ENCODE peak calls at places on chromosome 14, in ten cellular contexts. E is NCI-H1105; Z is NCI-H1092; J is Jurkat, Clone E6-1; G is NCI-H2029; I is PC-3; Q is central memory CD4-positive, alpha-beta T cell; A is DMS153; V is EL; R is ovary. Y is an unnamed sample.

GRCh38 chr14:103149351-103149750 is 26.1 kb downstream of the TNFAIP2 start:
- DNase-seq in G (no peak), A (no peak), V (no peak), J (no peak), R (no peak), E (no peak), Q (no peak), I (no peak), Z (no peak), Y (no peak)

GRCh38 chr14:95440951-95441350 is 75.5 kb downstream of the SYNE3 start:
- DNase-seq in G (no peak), Z (no peak), R (no peak), V (peak; percentile 48), Q (no peak), I (no peak), A (no peak), E (no peak), J (no peak), Y (no peak)

GRCh38 chr14:72782182-72782508 is 111.8 kb downstream of the DPF3 start:
- DNase-seq in Z (no peak), A (no peak), Q (no peak), E (no peak), J (no peak), G (no peak), I (no peak), R (no peak), V (no peak), Y (no peak)

GRCh38 chr14:51978566-51979398 is 10.6 kb upstream of the RTRAF start:
- DNase-seq in R (peak; percentile 82), V (peak; percentile 73), I (peak; percentile 93), Q (peak; percentile 66), G (peak; percentile 51), E (peak; percentile 73), A (peak; percentile 46), J (peak; percentile 66), Z (peak; percentile 86), Y (peak; percentile 51)

GRCh38 chr14:65846469-65846868 is 433.9 kb downstream of the FUT8 start:
- DNase-seq in E (no peak), I (no peak), V (no peak), Q (peak; percentile 66), Z (no peak), G (no peak), R (no peak), J (peak; percentile 81), A (peak; percentile 39), Y (no peak)

GRCh38 chr14:55053500-55053899 is 2.1 kb downstream of the MAPK1IP1L start:
- DNase-seq in I (no peak), E (no peak), J (no peak), A (no peak), R (no peak), Q (no peak), Z (no peak), G (no peak), V (no peak), Y (no peak)

GRCh38 chr14:97219356-97220017 is 422.3 kb downstream of the VRK1 start:
- DNase-seq in R (no peak), A (no peak), I (no peak), J (no peak), Q (no peak), V (no peak), E (no peak), Z (no peak), G (no peak), Y (no peak)

GRCh38 chr14:54808326-54809161 is 94.1 kb downstream of the GCH1 start:
- DNase-seq in I (no peak), Z (no peak), A (no peak), E (no peak), Q (no peak), V (no peak), J (no peak), G (no peak), R (no peak), Y (no peak)

GRCh38 chr14:93939304-93940229 is 12.4 kb downstream of the FAM181A start:
- DNase-seq in E (no peak), G (peak; percentile 19), Q (peak; percentile 82), I (peak; percentile 67), J (no peak), V (peak; percentile 68), A (no peak), Z (peak; percentile 65), R (peak; percentile 47), Y (no peak)

GRCh38 chr14:52268191-52269061 is 928 bp downstream of the PTGDR start:
- DNase-seq in G (no peak), V (peak; percentile 24), Q (peak; percentile 15), R (no peak), A (no peak), J (no peak), I (no peak), E (no peak), Z (no peak), Y (no peak)

GRCh38 chr14:76484355-76484754 is 108.4 kb downstream of the ESRRB start:
- DNase-seq in G (no peak), A (no peak), Q (no peak), R (no peak), E (no peak), Z (no peak), V (no peak), J (no peak), I (no peak), Y (no peak)

GRCh38 chr14:88248606-88249005 is 74.5 kb downstream of the KCNK10 start:
- DNase-seq in A (no peak), I (peak; percentile 58), G (no peak), J (no peak), V (no peak), Z (no peak), E (no peak), R (no peak), Q (no peak), Y (no peak)

GRCh38 chr14:61103541-61104339 is 122.7 kb downstream of the SLC38A6 start:
- DNase-seq in Z (no peak), I (peak; percentile 99), J (no peak), G (no peak), E (no peak), A (no peak), R (peak; percentile 58), Q (no peak), V (peak; percentile 98), Y (no peak)

GRCh38 chr14:81273521-81273920 is 52.8 kb upstream of the GTF2A1 start:
- DNase-seq in V (no peak), J (no peak), E (no peak), G (no peak), R (no peak), Z (no peak), A (no peak), I (no peak), Q (no peak), Y (no peak)

GRCh38 chr14:39425947-39426346 is 6.3 kb downstream of the FBXO33 start:
- DNase-seq in E (no peak), I (no peak), A (no peak), Q (no peak), J (no peak), V (no peak), G (no peak), Z (no peak), R (no peak), Y (no peak)

GRCh38 chr14:68449565-68450295 is 343.1 kb downstream of the ZFP36L1 start:
- DNase-seq in Z (no peak), J (no peak), E (no peak), V (no peak), Q (no peak), G (no peak), A (no peak), R (no peak), I (no peak), Y (no peak)

GRCh38 chr14:32201196-32201815 is 539 bp upstream of the RNU6-7 start:
- DNase-seq in A (peak; percentile 78), V (peak; percentile 66), R (peak; percentile 88), E (peak; percentile 86), Z (peak; percentile 74), I (peak; percentile 95), Q (peak; percentile 62), J (peak; percentile 37), G (peak; percentile 100), Y (peak; percentile 67)

GRCh38 chr14:22955702-22956575 is 951 bp downstream of the HAUS4 start:
- DNase-seq in V (peak; percentile 29), A (no peak), E (no peak), Q (no peak), G (no peak), I (peak; percentile 70), J (no peak), R (no peak), Z (no peak), Y (no peak)

GRCh38 chr14:77143071-77143470 is 1.5 kb upstream of the ZDHHC22 start:
- DNase-seq in I (no peak), E (no peak), G (no peak), Q (no peak), R (no peak), A (no peak), J (no peak), V (no peak), Z (no peak), Y (no peak)

GRCh38 chr14:28760431-28760996 is 6.1 kb upstream of the FOXG1 start:
- DNase-seq in Z (no peak), J (no peak), R (no peak), V (no peak), I (no peak), E (no peak), Q (no peak), G (no peak), A (no peak), Y (no peak)

GRCh38 chr14:78399316-78399889 is 229.2 kb downstream of the NRXN3 start:
- DNase-seq in V (peak; percentile 16), Q (no peak), E (no peak), R (no peak), Z (no peak), I (peak; percentile 36), A (no peak), G (no peak), J (peak; percentile 27), Y (no peak)

GRCh38 chr14:102362084-102362483 is 606 bp downstream of the CINP start:
- DNase-seq in V (peak; percentile 62), A (no peak), Z (no peak), Q (no peak), J (no peak), I (peak; percentile 39), G (no peak), R (no peak), E (no peak), Y (no peak)

GRCh38 chr14:25508845-25509244 is 458.9 kb upstream of the STXBP6 start:
- DNase-seq in J (no peak), Z (no peak), Q (no peak), V (no peak), R (no peak), A (no peak), G (no peak), I (no peak), E (no peak), Y (no peak)

GRCh38 chr14:24368215-24368561 is 204 bp downstream of the NFATC4 start:
- DNase-seq in J (no peak), Q (no peak), V (no peak), Z (no peak), E (no peak), I (no peak), A (no peak), G (no peak), R (no peak), Y (no peak)

GRCh38 chr14:23056257-23056955 is 914 bp downstream of the CDH24 start:
- DNase-seq in R (peak; percentile 46), I (peak; percentile 80), Q (peak; percentile 55), V (peak; percentile 82), E (no peak), Z (no peak), J (peak; percentile 46), A (no peak), G (no peak), Y (no peak)

GRCh38 chr14:103692159-103692558 is 23.1 kb downstream of the XRCC3 start:
- DNase-seq in Q (no peak), R (no peak), V (no peak), Z (no peak), J (no peak), A (no peak), I (no peak), E (no peak), G (no peak), Y (no peak)

GRCh38 chr14:61545716-61546455 is 149.4 kb upstream of the HIF1A start:
- DNase-seq in R (no peak), I (no peak), Z (no peak), G (no peak), J (no peak), A (no peak), Q (no peak), V (no peak), E (no peak), Y (no peak)

GRCh38 chr14:89308232-89308959 is 108.6 kb downstream of the FOXN3 start:
- DNase-seq in A (no peak), V (peak; percentile 13), I (peak; percentile 25), Q (no peak), Z (no peak), R (no peak), E (no peak), J (no peak), G (no peak), Y (no peak)

Y was measured in NCI-H2081 treated with DMSO at 0.1 percent for 48 hours.